ENCODE peak calls at places on chromosomes 2 and 18, in four cellular contexts. One of them, this sample, is unnamed.

GRCh38 chr2:203804070-203804469 is 63.5 kb upstream of the CTLA4 start:
- DNase-seq in ovary: no peak
- DNase-seq in nucleus accumbens: no peak
- DNase-seq in Right ventricle myocardium inferior: no peak
- DNase-seq in this sample: no peak

GRCh38 chr2:179429060-179429471 is 164.4 kb upstream of the SESTD1 start:
- DNase-seq in ovary: peak
- DNase-seq in nucleus accumbens: no peak
- DNase-seq in Right ventricle myocardium inferior: peak
- DNase-seq in this sample: no peak

GRCh38 chr2:239157766-239158165 is 243.1 kb downstream of the HDAC4 start:
- DNase-seq in ovary: peak
- DNase-seq in nucleus accumbens: no peak
- DNase-seq in Right ventricle myocardium inferior: no peak
- DNase-seq in this sample: peak

GRCh38 chr2:57207191-57207590 is 839.4 kb upstream of the VRK2 start:
- DNase-seq in ovary: no peak
- DNase-seq in nucleus accumbens: no peak
- DNase-seq in Right ventricle myocardium inferior: no peak
- DNase-seq in this sample: no peak

GRCh38 chr2:197348721-197349337 is 38.2 kb upstream of the ANKRD44 start:
- DNase-seq in ovary: no peak
- DNase-seq in nucleus accumbens: no peak
- DNase-seq in Right ventricle myocardium inferior: no peak
- DNase-seq in this sample: no peak

GRCh38 chr2:231707625-231708049 is 688 bp upstream of the PTMA start:
- DNase-seq in ovary: peak
- DNase-seq in nucleus accumbens: no peak
- DNase-seq in Right ventricle myocardium inferior: peak
- DNase-seq in this sample: no peak

GRCh38 chr2:47070920-47071824 is 83.9 kb downstream of the STPG4 start:
- DNase-seq in ovary: peak
- DNase-seq in nucleus accumbens: peak
- DNase-seq in Right ventricle myocardium inferior: peak
- DNase-seq in this sample: no peak

GRCh38 chr2:224572338-224572737 is 12.8 kb downstream of the CUL3 start:
- DNase-seq in ovary: no peak
- DNase-seq in nucleus accumbens: no peak
- DNase-seq in Right ventricle myocardium inferior: no peak
- DNase-seq in this sample: no peak

GRCh38 chr18:79540161-79540913 is 139.3 kb upstream of the CTDP1 start:
- DNase-seq in ovary: no peak
- DNase-seq in nucleus accumbens: peak
- DNase-seq in Right ventricle myocardium inferior: no peak
- DNase-seq in this sample: peak

GRCh38 chr2:19362094-19362649 is 3.7 kb upstream of the OSR1 start:
- DNase-seq in ovary: no peak
- DNase-seq in nucleus accumbens: no peak
- DNase-seq in Right ventricle myocardium inferior: no peak
- DNase-seq in this sample: no peak

GRCh38 chr2:62894966-62895631 is 155.5 kb upstream of the OTX1 start:
- DNase-seq in ovary: no peak
- DNase-seq in nucleus accumbens: no peak
- DNase-seq in Right ventricle myocardium inferior: no peak
- DNase-seq in this sample: no peak

GRCh38 chr2:54388093-54388492 is 68.0 kb upstream of the SPTBN1 start:
- DNase-seq in ovary: no peak
- DNase-seq in nucleus accumbens: no peak
- DNase-seq in Right ventricle myocardium inferior: no peak
- DNase-seq in this sample: no peak

GRCh38 chr2:240351826-240352426 is 83.5 kb upstream of the GPC1 start:
- DNase-seq in ovary: peak
- DNase-seq in nucleus accumbens: no peak
- DNase-seq in Right ventricle myocardium inferior: no peak
- DNase-seq in this sample: no peak

GRCh38 chr18:72866572-72866900 is 1.3 kb downstream of the NETO1 start:
- DNase-seq in ovary: no peak
- DNase-seq in nucleus accumbens: no peak
- DNase-seq in Right ventricle myocardium inferior: no peak
- DNase-seq in this sample: no peak

GRCh38 chr2:82498777-82499443 is 1960.2 kb downstream of the SUCLG1 start:
- DNase-seq in ovary: no peak
- DNase-seq in nucleus accumbens: no peak
- DNase-seq in Right ventricle myocardium inferior: no peak
- DNase-seq in this sample: no peak

GRCh38 chr2:121330921-121331320 is 45.9 kb upstream of the TFCP2L1 start:
- DNase-seq in ovary: no peak
- DNase-seq in nucleus accumbens: no peak
- DNase-seq in Right ventricle myocardium inferior: no peak
- DNase-seq in this sample: no peak

GRCh38 chr18:48711651-48712486 is 173.0 kb downstream of the CTIF start:
- DNase-seq in ovary: no peak
- DNase-seq in nucleus accumbens: peak
- DNase-seq in Right ventricle myocardium inferior: no peak
- DNase-seq in this sample: no peak

GRCh38 chr18:74496508-74497307 is 545 bp downstream of the CNDP2 start:
- DNase-seq in ovary: no peak
- DNase-seq in nucleus accumbens: no peak
- DNase-seq in Right ventricle myocardium inferior: no peak
- DNase-seq in this sample: no peak

GRCh38 chr2:7634370-7634769 is 717.2 kb downstream of the RNF144A start:
- DNase-seq in ovary: no peak
- DNase-seq in nucleus accumbens: no peak
- DNase-seq in Right ventricle myocardium inferior: no peak
- DNase-seq in this sample: no peak

GRCh38 chr2:108182489-108182888 is 57.3 kb upstream of the SULT1C3 start:
- DNase-seq in ovary: no peak
- DNase-seq in nucleus accumbens: no peak
- DNase-seq in Right ventricle myocardium inferior: no peak
- DNase-seq in this sample: no peak

GRCh38 chr2:238948765-238949641 is 101.1 kb downstream of the TWIST2 start:
- DNase-seq in ovary: no peak
- DNase-seq in nucleus accumbens: no peak
- DNase-seq in Right ventricle myocardium inferior: no peak
- DNase-seq in this sample: no peak